ENCODE peak calls at places on chromosome 3, in nine cellular contexts. W is stimulated activated CD4-positive, alpha-beta T cell treated with anti-CD3 and anti-CD28 coated beads, Interleukin-15, amount 100 ng/mL, for 24 hours; S is mucosa of gallbladder; Q is transverse colon; A is NCI-H69; R is AG10803; J is GM04504; E is lower leg skin; G is HT1080. T is an unnamed sample.

GRCh38 chr3:117722856-117723255 is 1013.3 kb downstream of the TUSC7 start:
- DNase-seq in J (no peak), Q (no peak), S (no peak), R (no peak), W (no peak), E (peak; percentile 17), G (no peak), A (no peak), T (no peak)

GRCh38 chr3:32009957-32010356 is 28.4 kb downstream of the ZNF860 start:
- DNase-seq in E (no peak), J (no peak), W (no peak), R (no peak), Q (no peak), G (no peak), S (no peak), A (no peak), T (no peak)

GRCh38 chr3:72152551-72153476 is 367.9 kb upstream of the PROK2 start:
- DNase-seq in G (peak; percentile 7), S (peak; percentile 75), E (no peak), W (no peak), J (peak; percentile 69), A (peak; percentile 99), Q (peak; percentile 79), R (peak; percentile 83), T (peak; percentile 67)

GRCh38 chr3:23153034-23153433 is 50.1 kb upstream of the UBE2E2 start:
- DNase-seq in E (no peak), A (no peak), R (no peak), J (no peak), Q (no peak), W (no peak), S (no peak), G (no peak), T (peak; percentile 4)

GRCh38 chr3:13025778-13026518 is 47.3 kb downstream of the IQSEC1 start:
- DNase-seq in J (no peak), S (no peak), W (no peak), A (no peak), Q (no peak), R (no peak), G (no peak), E (no peak), T (no peak)

GRCh38 chr3:151197981-151198767 is 4.8 kb downstream of the GPR171 start:
- DNase-seq in S (no peak), R (peak; percentile 49), W (no peak), A (no peak), E (no peak), J (no peak), Q (no peak), G (no peak), T (peak; percentile 18)

GRCh38 chr3:188901126-188901525 is 270.6 kb upstream of the TPRG1 start:
- DNase-seq in E (no peak), Q (no peak), A (no peak), R (peak; percentile 38), S (no peak), W (no peak), J (no peak), G (peak; percentile 76), T (no peak)

GRCh38 chr3:46926447-46926846 is 48.9 kb downstream of the PTH1R start:
- DNase-seq in E (no peak), W (no peak), Q (no peak), J (no peak), R (no peak), A (no peak), S (no peak), G (no peak), T (no peak)

GRCh38 chr3:64398431-64398830 is 173.2 kb upstream of the PRICKLE2 start:
- DNase-seq in A (no peak), R (peak; percentile 90), E (no peak), W (no peak), Q (no peak), G (no peak), S (no peak), J (peak; percentile 71), T (peak; percentile 86)

GRCh38 chr3:169323580-169324453 is 339.7 kb downstream of the MECOM start:
- DNase-seq in A (no peak), Q (no peak), J (no peak), R (peak; percentile 6), W (no peak), E (no peak), G (peak; percentile 9), S (peak; percentile 22), T (no peak)

GRCh38 chr3:23518441-23518840 is 287.3 kb upstream of the UBE2E1 start:
- DNase-seq in S (no peak), E (no peak), A (no peak), G (no peak), J (no peak), W (no peak), R (no peak), Q (no peak), T (no peak)

GRCh38 chr3:52455283-52456168 is at the start of gene NISCH:
- DNase-seq in G (peak; percentile 34), E (peak; percentile 84), J (peak; percentile 49), W (peak; percentile 97), S (peak; percentile 89), R (peak; percentile 67), Q (peak; percentile 94), A (peak; percentile 89), T (peak; percentile 66)

GRCh38 chr3:166263460-166263859 is 426.2 kb upstream of the BCHE start:
- DNase-seq in E (no peak), S (no peak), R (no peak), Q (no peak), G (no peak), W (no peak), J (no peak), A (peak; percentile 36), T (peak; percentile 16)